ENCODE peak calls at places on chromosomes 11 and 22, in seven cellular contexts. G is Kasumi-1, C is myocyte, E is adrenal gland, S is pancreas, Q is kidney glomerular epithelial cell, O is C1 segment of cervical spinal cord. X is an unnamed sample.

GRCh38 chr11:10692716-10693115 is 839 bp downstream of the IRAG1 start:
- DNase-seq in G (no peak), C (no peak), E (peak), S (no peak), Q (no peak), O (no peak), X (no peak)

GRCh38 chr11:44305643-44306468 is 4.1 kb downstream of the ALX4 start:
- DNase-seq in G (no peak), C (no peak), E (no peak), S (peak), Q (no peak), O (no peak), X (no peak)

GRCh38 chr11:132220464-132220863 is 850.0 kb downstream of the NTM start:
- DNase-seq in G (no peak), C (peak), E (no peak), S (no peak), Q (peak), O (no peak), X (no peak)

GRCh38 chr11:63639195-63639832 is 25.1 kb upstream of the PLAAT3 start:
- DNase-seq in G (peak), C (peak), E (no peak), S (no peak), Q (no peak), O (no peak), X (no peak)

GRCh38 chr11:11572386-11572785 is 49.4 kb downstream of the GALNT18 start:
- DNase-seq in G (no peak), C (no peak), E (peak), S (no peak), Q (no peak), O (no peak), X (no peak)

GRCh38 chr22:49688516-49689254 is 139.0 kb downstream of the BRD1 start:
- DNase-seq in G (no peak), C (no peak), E (no peak), S (no peak), Q (no peak), O (no peak), X (no peak)

GRCh38 chr22:19469421-19469820 is 9.6 kb downstream of the UFD1 start:
- DNase-seq in G (no peak), C (no peak), E (no peak), S (no peak), Q (no peak), O (no peak), X (no peak)

GRCh38 chr11:64659417-64660144 is 63.4 kb downstream of the NRXN2 start:
- DNase-seq in G (no peak), C (peak), E (no peak), S (no peak), Q (no peak), O (no peak), X (no peak)

GRCh38 chr11:116986521-116987105 is 111.6 kb downstream of the SIK3 start:
- DNase-seq in G (peak), C (peak), E (no peak), S (no peak), Q (peak), O (no peak), X (no peak)

GRCh38 chr22:50340157-50340879 is 2.8 kb upstream of the PPP6R2 start:
- DNase-seq in G (no peak), C (peak), E (no peak), S (no peak), Q (no peak), O (no peak), X (no peak)

GRCh38 chr11:31646206-31646605 is 136.6 kb downstream of the ELP4 start:
- DNase-seq in G (no peak), C (peak), E (no peak), S (no peak), Q (peak), O (no peak), X (no peak)

GRCh38 chr11:64665381-64665780 is 57.6 kb downstream of the NRXN2 start:
- DNase-seq in G (no peak), C (no peak), E (no peak), S (no peak), Q (no peak), O (no peak), X (no peak)

GRCh38 chr11:101880208-101880607 is 34.6 kb upstream of the CEP126 start:
- DNase-seq in G (peak), C (peak), E (no peak), S (no peak), Q (peak), O (no peak), X (no peak)

GRCh38 chr22:38951734-38952133 is 5.7 kb upstream of the APOBEC3A start:
- DNase-seq in G (no peak), C (no peak), E (no peak), S (no peak), Q (no peak), O (no peak), X (no peak)

X was measured in left ventricle myocardium superior.